ENCODE peak calls at places on chromosome 1, in five cellular contexts. P is H1, K is neuronal stem cell, B is IMR-90, L is mesenchymal stem cell. Y is an unnamed sample.

GRCh38 chr1:200090252-200091159 is 63.0 kb downstream of the NR5A2 start:
- DNase-seq in B (peak; percentile 8), P (no peak), K (no peak), L (peak; percentile 8), Y (peak; percentile 80)

GRCh38 chr1:98924971-98925370 is 79.7 kb downstream of the PLPPR5 start:
- DNase-seq in K (no peak), P (no peak), B (peak; percentile 13), L (no peak), Y (no peak)

GRCh38 chr1:167503626-167504458 is 14.5 kb downstream of the CD247 start:
- DNase-seq in P (peak; percentile 42), L (no peak), B (no peak), K (no peak), Y (no peak)

GRCh38 chr1:234292006-234292405 is 81.2 kb upstream of the COA6 start:
- DNase-seq in L (no peak), B (no peak), P (no peak), K (no peak), Y (no peak)

GRCh38 chr1:112026501-112026900 is 37.0 kb upstream of the KCND3 start:
- DNase-seq in K (no peak), L (no peak), P (no peak), B (no peak), Y (no peak)

GRCh38 chr1:32876341-32877210 is 5.9 kb upstream of the FNDC5 start:
- DNase-seq in L (peak; percentile 48), K (no peak), B (no peak), P (peak; percentile 89), Y (peak; percentile 60)

GRCh38 chr1:31189696-31190674 is 49.7 kb downstream of the NKAIN1 start:
- DNase-seq in L (no peak), P (no peak), B (no peak), K (no peak), Y (no peak)

GRCh38 chr1:226708342-226708780 is 30.7 kb downstream of the ITPKB start:
- DNase-seq in B (peak; percentile 92), P (no peak), K (no peak), L (peak; percentile 92), Y (no peak)

GRCh38 chr1:108200627-108201106 is 524 bp upstream of the SLC25A24 start:
- DNase-seq in P (no peak), B (peak; percentile 79), L (peak; percentile 65), K (no peak), Y (peak; percentile 41)

GRCh38 chr1:111516008-111516535 is 12.6 kb upstream of the ADORA3 start:
- DNase-seq in L (no peak), P (peak; percentile 67), K (no peak), B (peak; percentile 82), Y (peak; percentile 92)

DNA sequence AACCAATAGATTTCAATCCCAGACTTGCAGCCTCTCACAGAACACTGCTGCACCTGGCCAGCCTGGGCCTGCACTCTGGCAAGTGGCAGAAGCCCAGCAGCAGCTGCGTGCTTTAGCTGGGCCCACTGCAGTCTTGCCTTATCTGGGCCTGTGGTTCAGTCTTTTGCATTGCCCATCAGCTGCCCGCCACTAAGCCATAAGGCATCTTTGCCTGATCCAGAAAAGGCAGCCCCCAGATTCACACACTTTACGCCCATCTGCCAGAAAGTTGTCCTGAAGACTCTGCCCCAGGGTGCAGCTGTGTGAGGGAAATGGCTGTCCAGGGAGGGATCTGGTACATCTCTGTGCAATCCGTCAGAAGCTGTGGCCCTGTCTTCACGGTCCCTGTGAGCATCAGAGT is 217.0 kb downstream of the DNAH14 start:
- DNase-seq in K (no peak), L (no peak), P (no peak), B (no peak), Y (no peak)
- H3K23ac ChIP-seq in K (no peak overlapping the region), L (no peak overlapping the region), P (no peak overlapping the region), B (no peak overlapping the region), Y (no peak overlapping the region)

GRCh38 chr1:156103521-156103947 is 11.0 kb upstream of the LMNA start:
- DNase-seq in L (peak; percentile 68), B (peak; percentile 49), K (no peak), P (no peak), Y (no peak)

GRCh38 chr1:156102634-156103511 is 11.6 kb upstream of the LMNA start:
- DNase-seq in K (no peak), L (peak; percentile 77), P (no peak), B (peak; percentile 57), Y (no peak)

GRCh38 chr1:156106624-156107488 is 7.7 kb upstream of the LMNA start:
- DNase-seq in B (peak; percentile 40), L (peak; percentile 81), K (no peak), P (peak; percentile 82), Y (peak; percentile 99)

GRCh38 chr1:156104065-156104810 is 10.3 kb upstream of the LMNA start:
- DNase-seq in L (peak; percentile 98), K (no peak), P (no peak), B (peak; percentile 80), Y (peak; percentile 92)

DNA sequence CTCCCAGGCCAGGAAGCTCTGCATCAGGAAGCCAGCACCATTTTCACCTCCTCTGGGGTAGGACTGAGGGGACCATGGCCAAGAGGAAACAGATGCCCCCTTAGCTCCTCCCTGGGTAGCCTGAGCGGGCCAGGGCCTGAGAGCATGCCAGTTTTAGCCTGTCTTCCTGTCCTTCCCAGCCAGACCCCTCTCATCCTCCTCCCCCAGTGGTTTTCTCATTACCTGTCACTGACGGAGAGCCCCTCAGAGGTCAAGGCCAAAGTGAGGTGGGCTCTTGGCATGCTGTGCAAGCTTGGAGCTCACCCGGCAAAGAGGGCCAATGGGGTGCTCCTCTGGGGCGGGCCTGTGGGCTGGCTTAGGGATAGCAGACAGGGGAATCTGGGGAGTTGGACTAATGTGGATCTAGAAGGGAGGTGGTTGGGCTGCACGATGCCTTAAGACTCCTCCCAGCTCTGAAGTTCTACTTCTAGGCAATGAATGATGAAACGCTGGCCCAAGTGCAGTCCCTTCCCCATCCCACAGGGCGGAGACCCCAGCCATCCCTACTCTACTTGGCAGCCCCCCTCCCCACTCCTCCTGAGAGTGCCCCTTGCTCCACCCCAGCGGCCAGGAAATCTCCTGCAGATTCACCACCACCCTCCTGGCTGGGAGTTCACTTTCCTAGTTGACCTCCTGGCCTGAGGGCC is 9.5 kb upstream of the LMNA start:
- DNase-seq in L (peak; percentile 92), P (no peak), B (peak; percentile 49), K (no peak), Y (peak; percentile 95)
- H2AK5ac ChIP-seq in L (peak overlapping the region; percentile 2), P (peak overlapping the region; percentile 99), B (peak overlapping the region; percentile 96), K (peak overlapping the region; percentile 42), Y (peak overlapping the region; percentile 97)

DNA sequence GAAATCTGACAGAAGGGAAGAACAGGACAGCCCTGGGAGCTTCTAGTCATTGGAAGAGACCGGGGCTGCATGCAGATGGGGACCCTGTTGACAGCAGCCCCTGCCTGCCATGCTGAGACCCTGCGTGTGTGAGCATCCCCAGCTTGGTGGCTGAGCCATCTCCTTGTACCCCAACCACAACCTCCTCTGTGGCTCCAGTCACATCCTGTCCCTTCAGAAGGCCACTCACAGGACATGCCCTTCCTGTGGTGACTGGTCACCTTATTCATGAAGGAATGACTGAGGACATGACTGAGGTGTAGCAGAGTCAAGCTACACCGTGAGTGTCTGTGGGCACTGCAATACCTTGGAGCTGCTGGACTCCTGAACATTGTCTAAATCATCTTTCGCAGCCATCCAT is 141.8 kb upstream of the ERRFI1 start:
- DNase-seq in K (no peak), B (no peak), P (no peak), L (no peak), Y (peak; percentile 16)
- H3K23ac ChIP-seq in K (no peak overlapping the region), B (no peak overlapping the region), P (no peak overlapping the region), L (no peak overlapping the region), Y (no peak overlapping the region)

GRCh38 chr1:231420959-231421615 is 1.0 kb downstream of the EGLN1 start:
- DNase-seq in P (peak; percentile 69), B (peak; percentile 48), K (peak; percentile 48), L (peak; percentile 75), Y (peak; percentile 68)
- H2AK5ac ChIP-seq in P (no peak overlapping the region), B (peak overlapping the region; percentile 80), K (no peak overlapping the region), L (peak overlapping the region; percentile 4), Y (no peak overlapping the region)

DNA sequence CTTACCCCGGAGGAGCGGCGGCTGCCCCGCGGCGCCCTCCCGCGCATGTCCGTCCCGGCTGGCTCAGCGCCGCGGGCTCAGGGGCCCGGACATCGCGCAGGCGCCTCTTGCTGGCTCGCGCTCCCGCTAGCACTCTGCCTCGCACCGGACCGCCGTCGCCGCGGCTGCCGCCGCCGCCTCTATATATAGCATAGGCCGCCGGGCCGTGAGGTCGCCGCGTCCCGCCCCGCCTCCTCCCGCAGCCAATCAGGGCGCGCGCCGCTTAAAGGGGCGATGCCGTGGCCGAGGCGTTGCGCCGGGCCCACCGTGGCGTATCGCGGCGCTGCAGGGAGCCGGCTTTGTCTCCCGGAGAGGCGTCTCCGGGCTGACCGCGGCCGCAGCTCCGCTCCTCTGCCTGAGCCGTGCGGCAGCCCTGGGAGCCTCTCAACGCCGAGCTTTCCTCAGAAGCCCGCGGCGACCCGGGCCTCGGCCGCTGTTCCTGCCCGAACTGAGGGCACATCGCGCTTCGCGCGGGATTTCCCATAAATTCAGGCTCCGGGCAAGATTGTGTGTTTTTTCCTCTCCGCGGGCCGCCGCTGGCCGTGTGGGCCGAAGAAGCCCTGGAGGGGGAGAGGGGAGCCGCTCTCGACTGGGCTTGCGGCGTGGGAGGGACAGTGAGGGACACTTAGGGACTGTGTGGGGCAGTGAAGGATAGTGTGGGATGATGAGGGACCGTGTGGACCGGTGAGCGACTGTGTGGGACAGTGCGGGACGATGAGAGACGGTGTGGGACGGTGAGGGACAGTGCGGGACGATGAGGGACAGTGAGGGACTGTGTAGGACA is at the start of gene ERRFI1:
- DNase-seq in B (peak; percentile 93), K (peak; percentile 96), P (peak; percentile 98), L (peak; percentile 95), Y (peak; percentile 96)
- H3K23ac ChIP-seq in B (peak within 1 kb of the TSS; percentile 100), K (peak within 1 kb of the TSS; percentile 67), P (no peak within 1 kb of the TSS), L (peak within 1 kb of the TSS; percentile 99), Y (peak within 1 kb of the TSS; percentile 100)

GRCh38 chr1:15849775-15850449 is 2.4 kb downstream of the SPEN start:
- DNase-seq in B (peak; percentile 60), P (peak; percentile 64), K (peak; percentile 69), L (peak; percentile 86), Y (peak; percentile 91)
- H2AK5ac ChIP-seq in B (peak overlapping the region; percentile 61), P (peak overlapping the region; percentile 8), K (no peak overlapping the region), L (no peak overlapping the region), Y (no peak overlapping the region)

GRCh38 chr1:58165073-58165472 is 381.5 kb downstream of the OMA1 start:
- DNase-seq in B (no peak), L (no peak), K (no peak), P (no peak), Y (no peak)
- H3K23ac ChIP-seq in B (no peak overlapping the region), L (no peak overlapping the region), K (no peak overlapping the region), P (no peak overlapping the region), Y (no peak overlapping the region)